ENCODE peak calls at places on chromosomes 4 and X, in four cellular contexts. One of them, this sample, is unnamed.
A peak's percentile ranks its signal among the peaks of the same experiment; 100 is the strongest.

GRCh38 chrX:101206471-101206870 is 13.1 kb upstream of the DRP2 start:
- DNase-seq in uterus: no peak
- DNase-seq in NT2/D1: no peak
- DNase-seq in suprapubic skin: no peak
- DNase-seq in this sample: no peak

GRCh38 chr4:78534286-78534955 is 17.1 kb upstream of the ANXA3 start:
- DNase-seq in suprapubic skin: no peak
- DNase-seq in NT2/D1: no peak
- DNase-seq in uterus: no peak
- DNase-seq in this sample: no peak

GRCh38 chr4:170122252-170122651 is 32.5 kb upstream of the AADAT start:
- DNase-seq in NT2/D1: no peak
- DNase-seq in suprapubic skin: no peak
- DNase-seq in uterus: no peak
- DNase-seq in this sample: no peak

GRCh38 chrX:46325312-46325877 is 219.8 kb downstream of the ZNF674 start:
- DNase-seq in suprapubic skin: no peak
- DNase-seq in NT2/D1: no peak
- DNase-seq in uterus: no peak
- DNase-seq in this sample: no peak

GRCh38 chr4:99670409-99671073 is 12.9 kb upstream of the C4orf54 start:
- DNase-seq in uterus: no peak
- DNase-seq in NT2/D1: no peak
- DNase-seq in suprapubic skin: no peak
- DNase-seq in this sample: no peak

GRCh38 chr4:82726601-82727000 is 72.0 kb downstream of the SCD5 start:
- DNase-seq in suprapubic skin: no peak
- DNase-seq in uterus: no peak
- DNase-seq in NT2/D1: no peak
- DNase-seq in this sample: no peak

GRCh38 chr4:34108456-34108855 is 2135.9 kb downstream of the ARAP2 start:
- DNase-seq in uterus: no peak
- DNase-seq in NT2/D1: no peak
- DNase-seq in suprapubic skin: no peak
- DNase-seq in this sample: no peak

GRCh38 chrX:11619426-11619825 is 46.3 kb downstream of the ARHGAP6 start:
- DNase-seq in NT2/D1: no peak
- DNase-seq in uterus: no peak
- DNase-seq in suprapubic skin: no peak
- DNase-seq in this sample: no peak

GRCh38 chrX:53318766-53319353 is 37.5 kb upstream of the IQSEC2 start:
- DNase-seq in suprapubic skin: no peak
- DNase-seq in uterus: no peak
- DNase-seq in NT2/D1: no peak
- DNase-seq in this sample: no peak

GRCh38 chr4:17550549-17550948 is 26.4 kb upstream of the LAP3 start:
- DNase-seq in uterus: no peak
- DNase-seq in NT2/D1: no peak
- DNase-seq in suprapubic skin: no peak
- DNase-seq in this sample: no peak

GRCh38 chr4:162245051-162245450 is 81.3 kb upstream of the FSTL5 start:
- DNase-seq in uterus: no peak
- DNase-seq in suprapubic skin: no peak
- DNase-seq in NT2/D1: no peak
- DNase-seq in this sample: no peak

GRCh38 chr4:158624889-158625478 is 46.7 kb downstream of the C4orf46 start:
- DNase-seq in NT2/D1: peak; percentile 42
- DNase-seq in uterus: no peak
- DNase-seq in suprapubic skin: no peak
- DNase-seq in this sample: no peak

GRCh38 chrX:31435592-31435991 is 363.8 kb upstream of the FTHL17 start:
- DNase-seq in NT2/D1: peak; percentile 27
- DNase-seq in uterus: no peak
- DNase-seq in suprapubic skin: no peak
- DNase-seq in this sample: no peak

GRCh38 chr4:128387600-128388351 is 100.2 kb upstream of the PGRMC2 start:
- DNase-seq in uterus: no peak
- DNase-seq in suprapubic skin: no peak
- DNase-seq in NT2/D1: no peak
- DNase-seq in this sample: no peak

GRCh38 chr4:43394976-43395375 is 502.5 kb downstream of the GRXCR1 start:
- DNase-seq in NT2/D1: no peak
- DNase-seq in suprapubic skin: no peak
- DNase-seq in uterus: no peak
- DNase-seq in this sample: no peak

GRCh38 chrX:30228526-30228925 is 1.9 kb upstream of the MAGEB3 start:
- DNase-seq in suprapubic skin: no peak
- DNase-seq in NT2/D1: peak; percentile 76
- DNase-seq in uterus: no peak
- DNase-seq in this sample: no peak

GRCh38 chrX:121298499-121298898 is 251.1 kb downstream of the GLUD2 start:
- DNase-seq in NT2/D1: no peak
- DNase-seq in uterus: no peak
- DNase-seq in suprapubic skin: no peak
- DNase-seq in this sample: no peak

GRCh38 chr4:42122237-42122636 is 30.2 kb downstream of the BEND4 start:
- DNase-seq in NT2/D1: no peak
- DNase-seq in suprapubic skin: no peak
- DNase-seq in uterus: no peak
- DNase-seq in this sample: no peak

GRCh38 chr4:90718926-90719325 is 591.7 kb downstream of the CCSER1 start:
- DNase-seq in suprapubic skin: no peak
- DNase-seq in uterus: no peak
- DNase-seq in NT2/D1: no peak
- DNase-seq in this sample: no peak

GRCh38 chr4:183099537-183100297 is 660 bp downstream of the WWC2 start:
- DNase-seq in suprapubic skin: no peak
- DNase-seq in NT2/D1: no peak
- DNase-seq in uterus: peak; percentile 32
- DNase-seq in this sample: peak; percentile 30
- H3K27me3 ChIP-seq in suprapubic skin: no peaks in the 10 kb centered on the region
- H3K27me3 ChIP-seq in NT2/D1: no peaks in the 10 kb centered on the region
- H3K27me3 ChIP-seq in uterus: no peaks in the 10 kb centered on the region
- H3K27me3 ChIP-seq in this sample: no peaks in the 10 kb centered on the region

DNA sequence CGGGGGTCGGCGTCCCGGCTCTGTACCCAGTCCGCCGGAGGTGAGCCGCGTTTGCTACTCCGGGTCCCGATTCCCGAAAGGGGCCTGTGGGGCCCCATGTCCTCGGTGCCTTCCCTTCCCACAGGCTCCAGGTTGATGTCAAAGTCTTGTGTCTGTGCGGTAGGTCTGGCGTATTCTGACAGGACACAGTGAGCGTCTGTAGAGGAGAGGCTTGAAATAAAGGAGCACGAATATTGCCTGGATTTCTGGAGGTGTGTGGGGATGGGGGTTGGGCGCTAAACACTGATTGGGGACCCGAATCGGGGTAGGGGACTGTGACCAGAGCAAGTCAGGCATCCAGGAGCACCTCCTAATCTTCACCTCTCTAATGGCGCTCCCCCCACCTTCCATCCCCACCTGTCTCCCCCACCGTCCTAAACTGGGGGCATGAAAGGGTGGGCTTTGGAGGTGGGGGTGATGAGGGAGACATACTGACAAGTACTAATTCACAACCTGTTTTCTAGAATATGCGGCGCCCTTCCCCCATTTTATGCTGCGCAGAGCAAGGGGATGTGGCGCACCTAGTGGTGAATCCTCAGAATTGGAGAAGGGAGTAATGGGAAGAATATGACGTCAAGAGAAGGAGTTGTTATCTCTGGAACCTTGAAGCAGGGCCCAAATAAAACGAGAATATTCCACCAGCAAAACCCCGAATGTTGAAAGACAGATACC is 874 bp downstream of the GPRASP2 start:
- DNase-seq in NT2/D1: no peak
- DNase-seq in suprapubic skin: no peak
- DNase-seq in uterus: peak; percentile 68
- DNase-seq in this sample: peak; percentile 79
- H3K4me3 ChIP-seq in NT2/D1: peak overlapping the region; percentile 69
- H3K4me3 ChIP-seq in suprapubic skin: peak overlapping the region; percentile 52
- H3K4me3 ChIP-seq in uterus: peak overlapping the region; percentile 62
- H3K4me3 ChIP-seq in this sample: peak overlapping the region; percentile 85

GRCh38 chrX:132967049-132967448 is 8.6 kb upstream of the HS6ST2 start:
- DNase-seq in uterus: no peak
- DNase-seq in suprapubic skin: no peak
- DNase-seq in NT2/D1: no peak
- DNase-seq in this sample: no peak

GRCh38 chrX:132968282-132968681 is 9.9 kb upstream of the HS6ST2 start:
- DNase-seq in uterus: no peak
- DNase-seq in suprapubic skin: no peak
- DNase-seq in NT2/D1: no peak
- DNase-seq in this sample: no peak

GRCh38 chrX:132965461-132965860 is 7.0 kb upstream of the HS6ST2 start:
- DNase-seq in uterus: no peak
- DNase-seq in suprapubic skin: no peak
- DNase-seq in NT2/D1: no peak
- DNase-seq in this sample: no peak

GRCh38 chrX:132961511-132961910 is 3.1 kb upstream of the HS6ST2 start:
- DNase-seq in uterus: no peak
- DNase-seq in NT2/D1: no peak
- DNase-seq in suprapubic skin: no peak
- DNase-seq in this sample: no peak

DNA sequence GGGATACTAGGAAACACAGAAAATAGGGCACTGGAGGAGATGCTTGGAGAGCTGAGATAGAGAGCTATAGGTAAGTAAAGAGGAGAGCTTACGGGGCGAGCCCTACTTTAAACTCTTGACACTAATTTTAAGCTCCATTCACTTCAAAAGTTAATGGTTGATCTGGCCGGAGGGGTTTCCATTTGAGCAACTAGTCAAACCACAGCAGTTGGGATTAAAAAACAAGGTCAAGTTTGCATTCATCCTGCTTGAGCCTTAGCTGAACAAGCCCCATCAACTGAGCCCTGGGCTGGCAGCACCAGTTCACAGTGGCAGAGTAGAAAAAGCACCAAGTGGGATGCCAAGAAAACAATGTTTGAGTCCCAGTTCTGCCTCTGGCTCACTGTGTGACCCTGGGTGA is 5.4 kb upstream of the HS6ST2 start:
- DNase-seq in suprapubic skin: no peak
- DNase-seq in uterus: no peak
- DNase-seq in NT2/D1: no peak
- DNase-seq in this sample: no peak
- H3K27me3 ChIP-seq in suprapubic skin: peaks cover 8% of the 10 kb centered on the region
- H3K27me3 ChIP-seq in uterus: peaks cover 4% of the 10 kb centered on the region
- H3K27me3 ChIP-seq in NT2/D1: peaks cover 7% of the 10 kb centered on the region
- H3K27me3 ChIP-seq in this sample: no peaks in the 10 kb centered on the region

DNA sequence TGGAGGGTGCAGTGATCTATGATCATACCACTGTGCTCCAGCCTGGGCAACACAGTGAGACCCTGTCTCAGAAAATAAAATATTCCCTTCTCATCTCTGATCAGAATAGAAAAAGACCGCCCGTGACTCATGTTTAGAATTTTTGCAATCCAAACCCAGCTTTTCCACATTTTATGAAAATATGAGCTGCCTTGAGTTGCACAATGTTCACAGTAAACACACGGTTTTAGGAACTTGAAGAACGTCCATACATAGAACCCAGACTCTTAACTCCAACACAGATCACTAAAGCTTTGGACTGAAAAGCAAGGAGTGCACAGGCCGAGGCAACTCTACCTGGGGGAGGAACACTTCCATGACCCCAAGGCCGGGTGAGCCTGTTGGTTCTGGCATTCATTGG is 305.0 kb downstream of the TENM3 start:
- DNase-seq in uterus: no peak
- DNase-seq in suprapubic skin: no peak
- DNase-seq in NT2/D1: no peak
- DNase-seq in this sample: no peak
- H3K4me3 ChIP-seq in uterus: no peak overlapping the region
- H3K4me3 ChIP-seq in suprapubic skin: no peak overlapping the region
- H3K4me3 ChIP-seq in NT2/D1: no peak overlapping the region
- H3K4me3 ChIP-seq in this sample: no peak overlapping the region

This sample was measured in ovary.